ENCODE peak calls at places on chromosome 5, in four cellular contexts. One of them, this sample, is unnamed.
A peak's percentile ranks its signal among the peaks of the same experiment; 100 is the strongest.

GRCh38 chr5:138552700-138553099 is 9.7 kb upstream of the ETF1 start:
- DNase-seq in PC-9: no peak
- DNase-seq in posterior cingulate gyrus: no peak
- DNase-seq in ELF-1: no peak
- DNase-seq in this sample: no peak

GRCh38 chr5:94745786-94746730 is 127.6 kb downstream of the SLF1 start:
- DNase-seq in PC-9: no peak
- DNase-seq in posterior cingulate gyrus: no peak
- DNase-seq in ELF-1: no peak
- DNase-seq in this sample: no peak

GRCh38 chr5:124736814-124737186 is 9.6 kb downstream of the ZNF608 start:
- DNase-seq in PC-9: no peak
- DNase-seq in posterior cingulate gyrus: no peak
- DNase-seq in ELF-1: no peak
- DNase-seq in this sample: no peak

GRCh38 chr5:96463106-96463505 is 30.1 kb upstream of the PCSK1 start:
- DNase-seq in PC-9: no peak
- DNase-seq in posterior cingulate gyrus: no peak
- DNase-seq in ELF-1: no peak
- DNase-seq in this sample: no peak

GRCh38 chr5:55899344-55899743 is 48.2 kb downstream of the IL31RA start:
- DNase-seq in PC-9: no peak
- DNase-seq in posterior cingulate gyrus: no peak
- DNase-seq in ELF-1: no peak
- DNase-seq in this sample: no peak

GRCh38 chr5:159799701-159800100 is 116.6 kb upstream of the ADRA1B start:
- DNase-seq in PC-9: no peak
- DNase-seq in posterior cingulate gyrus: no peak
- DNase-seq in ELF-1: no peak
- DNase-seq in this sample: no peak

GRCh38 chr5:180683523-180683922 is 34.1 kb upstream of the FLT4 start:
- DNase-seq in PC-9: no peak
- DNase-seq in posterior cingulate gyrus: no peak
- DNase-seq in ELF-1: no peak
- DNase-seq in this sample: no peak

GRCh38 chr5:28542968-28543367 is 1504.6 kb upstream of the CDH9 start:
- DNase-seq in PC-9: peak; percentile 48
- DNase-seq in posterior cingulate gyrus: no peak
- DNase-seq in ELF-1: no peak
- DNase-seq in this sample: no peak

GRCh38 chr5:131252824-131253171 is 11.1 kb upstream of the CDC42SE2 start:
- DNase-seq in PC-9: no peak
- DNase-seq in posterior cingulate gyrus: peak; percentile 36
- DNase-seq in ELF-1: no peak
- DNase-seq in this sample: no peak

GRCh38 chr5:142540774-142541466 is 145.0 kb downstream of the FGF1 start:
- DNase-seq in PC-9: no peak
- DNase-seq in posterior cingulate gyrus: no peak
- DNase-seq in ELF-1: no peak
- DNase-seq in this sample: no peak

GRCh38 chr5:149730620-149731331 is 666 bp downstream of the PPARGC1B start:
- DNase-seq in PC-9: peak; percentile 53
- DNase-seq in posterior cingulate gyrus: peak; percentile 23
- DNase-seq in ELF-1: peak; percentile 73
- DNase-seq in this sample: peak; percentile 73